ENCODE peak calls at places on chromosomes 4 and X, in four cellular contexts. N is LHCN-M2; S is astrocyte of the cerebellum; V is naive thymus-derived CD8-positive, alpha-beta T cell. D is an unnamed sample.
A peak's percentile ranks its signal among the peaks of the same experiment; 100 is the strongest.

GRCh38 chrX:7925867-7926472 is 1.2 kb downstream of the PNPLA4 start:
- DNase-seq in N (peak; percentile 0), S (peak; percentile 49), V (peak; percentile 71), D (peak; percentile 73)

GRCh38 chr4:82775243-82775642 is 23.4 kb downstream of the SCD5 start:
- DNase-seq in S (no peak), N (no peak), V (no peak), D (no peak)

GRCh38 chrX:42754582-42754981 is 23.4 kb downstream of the PPP1R2C start:
- DNase-seq in N (no peak), V (no peak), S (no peak), D (no peak)

GRCh38 chrX:15956684-15957083 is 102.1 kb upstream of the AP1S2 start:
- DNase-seq in V (no peak), S (no peak), N (no peak), D (peak; percentile 77)

GRCh38 chr4:5572751-5573150 is 135.6 kb downstream of the EVC2 start:
- DNase-seq in N (no peak), V (no peak), S (no peak), D (no peak)

GRCh38 chr4:144590020-144590419 is 55.9 kb upstream of the HHIP start:
- DNase-seq in S (no peak), V (no peak), N (no peak), D (no peak)

GRCh38 chrX:85963736-85964135 is 83.6 kb downstream of the CHM start:
- DNase-seq in S (peak; percentile 35), V (no peak), N (peak; percentile 70), D (no peak)

GRCh38 chrX:136275553-136275952 is 24.4 kb upstream of the MAP7D3 start:
- DNase-seq in V (no peak), N (no peak), S (no peak), D (peak; percentile 47)

GRCh38 chr4:152115794-152116193 is 355.0 kb upstream of the GATB start:
- DNase-seq in S (no peak), N (no peak), V (peak; percentile 65), D (no peak)

GRCh38 chrX:40224658-40225057 is 126.9 kb upstream of the BCOR start:
- DNase-seq in V (no peak), S (no peak), N (no peak), D (no peak)

GRCh38 chr4:163063891-163064290 is 102.8 kb downstream of the NAF1 start:
- DNase-seq in S (no peak), V (no peak), N (peak; percentile 68), D (no peak)

GRCh38 chr4:47668810-47669408 is 169.0 kb downstream of the CORIN start:
- DNase-seq in V (peak; percentile 30), N (peak; percentile 82), S (peak; percentile 37), D (peak; percentile 36)

GRCh38 chr4:75919914-75920313 is 17.7 kb upstream of the PPEF2 start:
- DNase-seq in S (peak; percentile 67), N (peak; percentile 61), V (no peak), D (peak; percentile 92)

GRCh38 chr4:137531951-137532868 is at the start of gene PCDH18:
- DNase-seq in S (peak; percentile 97), V (no peak), N (peak; percentile 95), D (peak; percentile 93)

GRCh38 chrX:50618788-50619558 is 148.3 kb upstream of the DGKK start:
- DNase-seq in V (no peak), S (no peak), N (no peak), D (no peak)

GRCh38 chrX:108494416-108495095 is 54.9 kb downstream of the COL4A5 start:
- DNase-seq in N (peak; percentile 8), S (no peak), V (no peak), D (no peak)

GRCh38 chr4:39259571-39260330 is 77.4 kb downstream of the WDR19 start:
- DNase-seq in S (peak; percentile 41), N (peak; percentile 71), V (no peak), D (no peak)

GRCh38 chr4:130165381-130165780 is 1069.4 kb downstream of the C4orf33 start:
- DNase-seq in N (no peak), S (no peak), V (no peak), D (no peak)

GRCh38 chr4:158962396-158962795 is 140.5 kb upstream of the RAPGEF2 start:
- DNase-seq in V (no peak), N (no peak), S (no peak), D (peak; percentile 5)

GRCh38 chr4:25182941-25183340 is 22.7 kb upstream of the SEPSECS start:
- DNase-seq in V (no peak), S (no peak), N (peak; percentile 52), D (no peak)

GRCh38 chrX:95505721-95506120 is 1178.9 kb upstream of the DIAPH2 start:
- DNase-seq in N (no peak), V (no peak), S (no peak), D (peak; percentile 57)

GRCh38 chrX:122565952-122566351 is 618.1 kb upstream of the GRIA3 start:
- DNase-seq in V (no peak), S (peak; percentile 84), N (peak; percentile 97), D (peak; percentile 15)